ENCODE peak calls at places on chromosomes 12 and 14, in nine cellular contexts. Y is C1 segment of cervical spinal cord, B is H9, S is RCC 7860, Q is H7, Z is AML-193, P is lung microvascular endothelial cell, K is NCI-H345, J is NCI-H1092 treated with DMSO at 0.1 percent for 48 hours. L is an unnamed sample.

GRCh38 chr14:59374048-59374447 is 91.1 kb downstream of the GPR135 start:
- DNase-seq in Y (no peak), S (no peak), P (no peak), Z (no peak), K (no peak), Q (no peak), J (no peak), B (no peak), L (no peak)

GRCh38 chr12:53224897-53225634 is 6.9 kb downstream of the RARG start:
- DNase-seq in B (no peak), Q (peak; percentile 42), S (no peak), Y (no peak), Z (no peak), K (no peak), P (no peak), J (no peak), L (no peak)

GRCh38 chr12:104746689-104747088 is 211.4 kb downstream of the SLC41A2 start:
- DNase-seq in Z (no peak), P (no peak), Y (no peak), Q (no peak), K (no peak), J (no peak), S (no peak), B (no peak), L (no peak)

GRCh38 chr12:47408171-47408871 is 297.5 kb downstream of the RPAP3 start:
- DNase-seq in Q (peak; percentile 59), B (peak; percentile 54), Z (no peak), K (no peak), P (no peak), S (peak; percentile 6), Y (no peak), J (no peak), L (no peak)

GRCh38 chr12:117060236-117060926 is 38.8 kb downstream of the TESC start:
- DNase-seq in Z (no peak), Q (peak; percentile 64), K (no peak), Y (no peak), S (no peak), J (no peak), P (no peak), B (peak; percentile 57), L (no peak)

GRCh38 chr14:52095793-52096192 is 26.9 kb upstream of the NID2 start:
- DNase-seq in Q (no peak), P (no peak), Y (no peak), S (no peak), J (no peak), Z (no peak), B (no peak), K (no peak), L (no peak)

GRCh38 chr14:40309124-40309523 is 876.9 kb upstream of the FBXO33 start:
- DNase-seq in Y (no peak), K (no peak), J (no peak), S (no peak), P (no peak), Z (no peak), Q (no peak), B (no peak), L (no peak)

GRCh38 chr14:54147285-54147684 is 190.7 kb upstream of the BMP4 start:
- DNase-seq in P (peak; percentile 98), K (no peak), Y (no peak), S (no peak), Q (no peak), B (no peak), J (no peak), Z (no peak), L (no peak)

GRCh38 chr14:105927661-105928060 is 401.3 kb downstream of the TMEM121 start:
- DNase-seq in Z (no peak), K (no peak), J (no peak), Y (no peak), S (no peak), P (no peak), B (no peak), Q (no peak), L (no peak)

GRCh38 chr12:102120886-102121285 is 903 bp downstream of the PARPBP start:
- DNase-seq in S (peak; percentile 25), B (no peak), P (peak; percentile 41), K (no peak), Y (no peak), Z (peak; percentile 27), J (no peak), Q (peak; percentile 4), L (peak; percentile 14)

GRCh38 chr14:60634153-60634552 is 15.1 kb downstream of the SIX1 start:
- DNase-seq in Z (no peak), Q (no peak), S (no peak), K (no peak), P (no peak), J (no peak), B (no peak), Y (no peak), L (no peak)

GRCh38 chr12:84924956-84925355 is 12.4 kb upstream of the SLC6A15 start:
- DNase-seq in Z (no peak), Y (no peak), Q (no peak), J (no peak), K (no peak), P (peak; percentile 82), S (peak; percentile 33), B (no peak), L (no peak)

GRCh38 chr12:4001869-4002268 is 128.7 kb upstream of the PARP11 start:
- DNase-seq in K (no peak), P (no peak), Y (no peak), S (no peak), B (no peak), Q (no peak), Z (peak; percentile 1), J (no peak), L (no peak)

GRCh38 chr12:2118481-2119255 is 65.9 kb downstream of the CACNA1C start:
- DNase-seq in Y (no peak), S (no peak), K (no peak), Z (no peak), J (no peak), P (no peak), B (no peak), Q (no peak), L (no peak)

GRCh38 chr12:22687677-22688076 is 62.7 kb downstream of the ETNK1 start:
- DNase-seq in P (peak; percentile 92), Z (peak; percentile 73), J (no peak), S (no peak), B (no peak), Y (no peak), K (no peak), Q (no peak), L (no peak)

GRCh38 chr12:50241178-50241577 is 42.1 kb downstream of the LIMA1 start:
- DNase-seq in J (peak; percentile 16), Z (no peak), S (no peak), Q (no peak), K (no peak), Y (no peak), B (no peak), P (no peak), L (peak; percentile 52)

GRCh38 chr12:80412343-80412953 is 31.6 kb upstream of the PTPRQ start:
- DNase-seq in Y (no peak), Z (peak; percentile 65), P (peak; percentile 52), K (peak; percentile 62), S (peak; percentile 40), Q (peak; percentile 17), J (peak; percentile 48), B (no peak), L (peak; percentile 71)

GRCh38 chr12:121238604-121239334 is 28.8 kb downstream of the P2RX4 start:
- DNase-seq in K (peak; percentile 58), B (peak; percentile 74), P (peak; percentile 17), Q (peak; percentile 72), Z (peak; percentile 12), J (peak; percentile 87), Y (no peak), S (no peak), L (peak; percentile 78)

GRCh38 chr12:86513206-86513605 is 257.0 kb upstream of the MGAT4C start:
- DNase-seq in P (no peak), Z (no peak), J (no peak), Q (no peak), S (no peak), B (no peak), K (no peak), Y (no peak), L (no peak)

GRCh38 chr14:106094654-106095189 is 568.3 kb downstream of the TMEM121 start:
- DNase-seq in K (peak; percentile 1), Q (peak; percentile 3), B (no peak), Z (no peak), S (peak; percentile 27), J (no peak), Y (no peak), P (no peak), L (no peak)

GRCh38 chr12:81440001-81440400 is 319.1 kb downstream of the PPFIA2 start:
- DNase-seq in Y (no peak), J (no peak), B (no peak), P (no peak), Z (no peak), S (no peak), Q (no peak), K (no peak), L (no peak)

GRCh38 chr12:67977668-67978067 is 11.6 kb upstream of the IFNG-AS1 start:
- DNase-seq in Z (no peak), Q (no peak), J (no peak), Y (no peak), S (no peak), B (no peak), K (no peak), P (no peak), L (no peak)

GRCh38 chr14:74942608-74943007 is 12.8 kb downstream of the PGF start:
- DNase-seq in Z (no peak), S (no peak), B (no peak), P (no peak), Q (peak; percentile 66), J (no peak), Y (no peak), K (no peak), L (no peak)

GRCh38 chr14:104882325-104882973 is 17.4 kb downstream of the CEP170B start:
- DNase-seq in Y (no peak), P (no peak), J (peak; percentile 14), Z (no peak), S (no peak), K (peak; percentile 58), Q (peak; percentile 93), B (peak; percentile 96), L (peak; percentile 15)

GRCh38 chr14:103443106-103443505 is 57.9 kb downstream of the MARK3 start:
- DNase-seq in B (no peak), S (no peak), J (no peak), K (no peak), Z (no peak), Y (no peak), P (no peak), Q (no peak), L (no peak)

GRCh38 chr12:10361622-10362021 is 28.2 kb downstream of the KLRK1 start:
- DNase-seq in Z (no peak), K (peak; percentile 44), Q (no peak), S (no peak), P (no peak), J (no peak), B (no peak), Y (no peak), L (peak; percentile 67)

GRCh38 chr14:38389666-38390065 is 133.8 kb upstream of the CLEC14A start:
- DNase-seq in S (no peak), B (no peak), P (peak; percentile 48), Y (no peak), K (no peak), Z (no peak), J (no peak), Q (no peak), L (peak; percentile 32)

GRCh38 chr12:76255692-76256091 is 92.5 kb downstream of the BBS10 start:
- DNase-seq in Z (no peak), P (no peak), K (no peak), Y (no peak), B (no peak), J (no peak), Q (no peak), S (no peak), L (no peak)